ENCODE peak calls at places on chromosomes 4 and X, in six cellular contexts. O, V, Z, G, E and T are unnamed samples.

GRCh38 chrX:106917830-106918500 is 2.2 kb upstream of the CLDN2 start:
- DNase-seq in V (peak), O (no peak), E (no peak), G (peak), Z (peak), T (peak)

GRCh38 chrX:130878350-130879341 is 24.4 kb downstream of the ENOX2 start:
- DNase-seq in Z (peak), G (peak), E (no peak), V (peak), O (no peak), T (no peak)

GRCh38 chr4:185625503-185625902 is 90.2 kb upstream of the PDLIM3 start:
- DNase-seq in G (no peak), V (no peak), O (no peak), Z (no peak), E (no peak), T (no peak)

GRCh38 chr4:144658908-144659307 is 13.0 kb downstream of the HHIP start:
- DNase-seq in V (peak), E (no peak), O (no peak), Z (no peak), G (no peak), T (peak)

GRCh38 chr4:3470244-3471097 is 7.4 kb downstream of the DOK7 start:
- DNase-seq in G (peak), O (no peak), V (peak), E (no peak), Z (peak), T (no peak)

GRCh38 chr4:27568952-27569319 is 708.3 kb downstream of the STIM2 start:
- DNase-seq in O (no peak), E (no peak), V (no peak), G (no peak), Z (no peak), T (no peak)

GRCh38 chr4:31674313-31674947 is 954.3 kb downstream of the PCDH7 start:
- DNase-seq in G (peak), E (peak), O (no peak), V (no peak), Z (peak), T (peak)

GRCh38 chr4:80897537-80898303 is 132.8 kb upstream of the BMP3 start:
- DNase-seq in O (no peak), G (no peak), V (no peak), Z (no peak), E (no peak), T (no peak)

GRCh38 chrX:35728481-35728880 is 69.7 kb upstream of the MAGEB16 start:
- DNase-seq in E (no peak), O (no peak), G (no peak), Z (no peak), V (no peak), T (no peak)

GRCh38 chrX:30627818-30628652 is 25.2 kb upstream of the GK start:
- DNase-seq in G (no peak), Z (peak), V (no peak), E (peak), O (no peak), T (no peak)

GRCh38 chr4:773214-773613 is 52.7 kb downstream of the CPLX1 start:
- DNase-seq in Z (no peak), E (no peak), O (peak), G (no peak), V (no peak), T (no peak)

GRCh38 chrX:83759872-83760271 is 101.1 kb upstream of the CYLC1 start:
- DNase-seq in Z (peak), G (no peak), E (peak), O (no peak), V (no peak), T (peak)

GRCh38 chr4:113003841-113004240 is 45.6 kb upstream of the ANK2 start:
- DNase-seq in E (no peak), G (no peak), O (no peak), Z (no peak), V (no peak), T (no peak)

GRCh38 chr4:158121203-158121586 is 51.6 kb downstream of the GASK1B start:
- DNase-seq in G (peak), E (peak), O (no peak), V (peak), Z (peak), T (no peak)

GRCh38 chr4:159224412-159224811 is 121.5 kb downstream of the RAPGEF2 start:
- DNase-seq in V (no peak), O (no peak), Z (no peak), G (no peak), E (no peak), T (no peak)

GRCh38 chr4:158809611-158810486 is 41.0 kb downstream of the FNIP2 start:
- DNase-seq in V (peak), G (peak), Z (peak), E (peak), O (no peak), T (peak)

GRCh38 chr4:186781032-186781917 is 57.6 kb upstream of the FAT1 start:
- DNase-seq in O (no peak), E (peak), Z (peak), G (peak), V (no peak), T (no peak)

GRCh38 chr4:132123870-132124623 is 1025.0 kb upstream of the PCDH10 start:
- DNase-seq in O (no peak), Z (peak), G (peak), V (no peak), E (no peak), T (no peak)

GRCh38 chr4:132818091-132818490 is 331.0 kb upstream of the PCDH10 start:
- DNase-seq in Z (no peak), V (no peak), G (peak), E (peak), O (no peak), T (no peak)

GRCh38 chr4:133372699-133373098 is 223.6 kb downstream of the PCDH10 start:
- DNase-seq in O (no peak), V (no peak), G (no peak), E (no peak), Z (no peak), T (no peak)

GRCh38 chr4:2925496-2925895 is 37.7 kb downstream of the NOP14 start:
- DNase-seq in G (no peak), V (no peak), O (no peak), Z (no peak), E (no peak), T (no peak)

GRCh38 chr4:113773014-113773413 is 11.5 kb upstream of the CAMK2D start:
- DNase-seq in E (no peak), Z (no peak), G (no peak), V (no peak), O (no peak), T (no peak)

GRCh38 chr4:8224596-8225289 is 25.7 kb downstream of the SH3TC1 start:
- DNase-seq in E (no peak), G (no peak), O (peak), V (no peak), Z (no peak), T (peak)

GRCh38 chrX:153812220-153812619 is 17.8 kb downstream of the SSR4 start:
- DNase-seq in E (no peak), Z (no peak), G (no peak), O (no peak), V (no peak), T (no peak)

DNA sequence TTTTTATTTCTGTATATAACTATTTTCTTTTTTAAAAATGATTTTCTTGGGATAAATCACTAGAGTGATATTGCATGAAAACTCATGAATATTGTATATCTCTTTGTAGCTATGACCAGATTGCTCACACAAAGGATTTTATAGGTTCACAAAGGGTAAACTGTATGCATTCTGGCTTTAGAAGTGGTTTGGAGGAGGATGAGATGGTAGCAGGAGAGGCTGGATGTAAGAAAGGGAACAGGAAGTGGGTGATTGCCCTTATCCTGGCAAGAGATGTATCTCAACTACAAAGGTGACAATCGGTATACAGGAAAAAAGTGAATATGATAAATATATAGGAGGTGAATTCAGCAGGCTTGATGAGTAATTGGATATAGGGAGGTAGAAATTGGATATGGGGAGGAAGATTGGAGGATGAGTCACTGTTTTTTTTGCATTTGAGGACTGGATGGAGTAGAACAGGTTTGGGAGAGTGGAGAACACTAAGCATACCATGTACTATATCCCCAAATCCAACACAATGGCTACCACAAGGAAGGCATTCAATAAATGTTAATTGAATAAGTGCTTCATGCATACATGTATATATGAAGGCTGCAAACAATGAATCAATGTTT is 9.9 kb downstream of the FGG start:
- DNase-seq in E (no peak), Z (no peak), G (no peak), O (no peak), V (no peak), T (peak)
- H3K4me3 ChIP-seq in E (no peak), Z (no peak), G (no peak), O (no peak), V (no peak), T (no peak)

DNA sequence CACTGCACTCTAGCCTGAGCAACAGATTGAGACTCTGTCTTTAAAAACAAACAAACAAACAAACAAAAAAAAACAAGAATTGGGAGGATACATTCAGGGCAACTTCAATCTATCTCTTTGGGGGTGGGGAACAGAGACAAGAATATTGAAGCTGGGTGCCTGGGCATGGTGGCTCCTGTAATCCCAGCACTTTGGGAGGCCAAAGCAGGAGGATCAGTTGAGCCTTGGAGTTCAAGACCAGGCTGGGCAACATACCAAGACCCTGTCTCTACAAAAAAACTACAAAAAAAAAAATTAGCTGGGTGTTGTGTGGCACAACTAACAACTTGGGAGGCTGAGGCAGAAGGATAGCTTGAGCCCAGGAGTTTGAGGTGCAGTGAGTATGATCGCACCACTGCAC is 1.2 kb downstream of the LETM1 start:
- DNase-seq in O (no peak), V (no peak), G (no peak), Z (no peak), E (no peak), T (no peak)
- H3K4me3 ChIP-seq in O (peak), V (peak), G (peak), Z (peak), E (peak), T (peak)

GRCh38 chr4:34850426-34850825 is 1393.9 kb downstream of the ARAP2 start:
- DNase-seq in V (peak), Z (no peak), G (no peak), O (no peak), E (no peak), T (no peak)

GRCh38 chr4:34850983-34851382 is 1393.3 kb downstream of the ARAP2 start:
- DNase-seq in Z (peak), O (no peak), G (no peak), E (no peak), V (peak), T (no peak)

GRCh38 chr4:34854451-34854850 is 1389.9 kb downstream of the ARAP2 start:
- DNase-seq in E (no peak), Z (no peak), V (no peak), O (no peak), G (no peak), T (no peak)
- H3K4me3 ChIP-seq in E (no peak), Z (no peak), V (no peak), O (no peak), G (no peak), T (no peak)

GRCh38 chr4:102638621-102639020 is 122.1 kb downstream of the MANBA start:
- DNase-seq in Z (no peak), G (no peak), O (no peak), V (no peak), E (no peak), T (no peak)

GRCh38 chr4:102642571-102643298 is 118.0 kb downstream of the MANBA start:
- DNase-seq in V (no peak), G (peak), Z (peak), E (no peak), O (no peak), T (no peak)

GRCh38 chr4:102639602-102640001 is 121.2 kb downstream of the MANBA start:
- DNase-seq in E (no peak), O (no peak), Z (no peak), G (no peak), V (no peak), T (no peak)

GRCh38 chr4:102640669-102641068 is 120.1 kb downstream of the MANBA start:
- DNase-seq in G (peak), Z (peak), V (no peak), E (no peak), O (no peak), T (no peak)

GRCh38 chr4:102641796-102642195 is 119.0 kb downstream of the MANBA start:
- DNase-seq in E (no peak), Z (no peak), O (no peak), V (no peak), G (no peak), T (no peak)
- H3K4me3 ChIP-seq in E (no peak), Z (no peak), O (no peak), V (no peak), G (no peak), T (no peak)

GRCh38 chr4:20253272-20253798 is 1.6 kb downstream of the SLIT2 start:
- DNase-seq in V (no peak), O (peak), E (no peak), Z (peak), G (no peak), T (no peak)
- H3K4me3 ChIP-seq in V (peak), O (peak), E (peak), Z (peak), G (peak), T (no peak)

DNA sequence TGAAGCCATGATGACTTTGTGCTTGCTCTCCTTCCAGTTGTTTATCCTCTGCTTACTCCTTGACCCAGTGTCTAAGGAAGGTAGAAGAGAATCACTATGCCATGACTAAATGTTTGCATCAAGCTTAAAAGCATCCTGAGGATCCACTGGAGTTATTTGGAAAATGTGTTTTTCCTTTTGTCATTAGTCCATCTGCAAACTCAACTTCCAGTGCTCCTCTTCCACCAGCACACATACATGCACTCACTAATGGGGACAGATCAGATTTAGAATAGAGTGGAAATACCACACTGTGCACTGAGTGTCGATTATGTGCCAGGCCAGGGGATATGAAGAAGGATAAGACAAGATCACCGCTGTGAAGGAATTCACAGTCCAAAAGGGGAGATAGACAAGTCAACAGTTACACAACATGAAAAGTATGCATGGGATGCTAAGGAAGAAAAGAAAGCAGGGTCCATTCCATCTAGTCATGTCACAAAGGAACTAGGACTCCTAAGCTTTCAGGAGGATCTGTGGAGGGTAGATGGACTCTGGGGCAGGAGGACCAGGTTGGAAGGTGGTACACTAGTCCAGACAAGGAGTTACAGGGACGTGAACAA is 1.9 kb downstream of the OCIAD2 start:
- DNase-seq in Z (no peak), G (peak), E (no peak), V (no peak), O (no peak), T (no peak)
- H3K4me3 ChIP-seq in Z (no peak), G (no peak), E (no peak), V (no peak), O (no peak), T (no peak)

GRCh38 chr4:152849350-152849749 is 69.6 kb downstream of the ARFIP1 start:
- DNase-seq in Z (no peak), G (no peak), V (no peak), E (no peak), O (no peak), T (no peak)
- H3K4me3 ChIP-seq in Z (no peak), G (no peak), V (no peak), E (no peak), O (no peak), T (no peak)

DNA sequence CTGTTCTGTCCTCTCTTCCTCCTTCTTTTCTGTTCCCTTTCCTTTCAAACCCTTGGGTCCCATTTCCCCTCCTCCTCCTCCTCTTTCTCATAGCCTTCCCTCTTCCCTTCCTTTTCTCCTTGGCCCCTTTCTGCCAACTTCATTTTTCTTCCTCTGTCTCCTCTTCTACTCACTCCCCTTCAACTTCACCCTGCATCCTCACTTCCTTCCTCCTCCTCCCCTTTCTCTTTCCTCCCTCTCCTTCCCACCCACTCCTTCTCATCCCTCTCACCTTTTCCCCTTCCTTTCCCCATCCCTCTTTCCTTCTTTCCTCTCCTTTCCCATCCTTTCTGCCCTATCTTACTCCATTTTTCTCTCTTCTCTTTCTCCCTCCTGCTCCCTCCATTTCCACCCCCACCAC is 360.6 kb downstream of the MID1IP1 start:
- DNase-seq in O (no peak), G (no peak), V (no peak), Z (no peak), E (no peak), T (no peak)
- H3K4me3 ChIP-seq in O (no peak), G (no peak), V (no peak), Z (no peak), E (no peak), T (no peak)

DNA sequence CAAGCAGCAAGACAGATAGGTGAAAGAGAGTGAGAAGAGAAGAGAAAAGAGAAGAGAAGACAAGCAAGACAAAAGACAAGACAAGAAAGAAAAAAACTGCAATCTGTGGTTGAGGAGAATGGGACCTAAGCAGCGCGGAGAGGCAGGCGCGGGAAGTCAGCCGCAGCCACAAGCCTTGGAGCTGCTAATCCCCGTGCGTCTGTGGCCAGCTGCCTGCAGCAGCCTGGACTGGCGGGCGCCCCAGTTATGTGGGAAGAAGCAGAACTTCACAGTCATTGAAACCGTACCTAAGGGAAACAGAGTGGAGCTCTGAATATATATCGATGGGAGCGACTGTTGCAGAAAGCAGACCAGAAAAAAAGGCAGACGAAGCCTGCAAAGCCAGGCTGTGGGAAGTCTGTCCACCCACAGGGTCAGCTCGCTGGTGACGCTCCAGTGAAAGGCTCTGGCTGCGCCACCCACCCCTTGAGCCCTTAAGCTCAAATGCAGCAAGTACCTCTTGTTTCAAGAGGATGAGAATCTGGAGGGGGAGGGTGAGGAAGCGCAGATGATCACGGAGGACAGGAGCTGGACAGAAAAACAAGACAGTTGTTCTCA is 24.8 kb downstream of the KCNE5 start:
- DNase-seq in E (peak), O (peak), V (no peak), Z (peak), G (peak), T (peak)
- H3K4me3 ChIP-seq in E (no peak), O (no peak), V (no peak), Z (no peak), G (no peak), T (no peak)

GRCh38 chrX:23720117-23720677 is 22.9 kb downstream of the ACOT9 start:
- DNase-seq in O (no peak), G (no peak), V (no peak), E (no peak), Z (no peak), T (no peak)
- H3K4me3 ChIP-seq in O (no peak), G (no peak), V (no peak), E (no peak), Z (no peak), T (no peak)